ENCODE peak calls at places on chromosomes 1 and 21, in four cellular contexts. L, B, V and P are unnamed samples.

GRCh38 chr1:111454859-111455641 is 5.8 kb downstream of the ATP5PB start:
- DNase-seq in V (no peak), L (no peak), B (no peak), P (no peak)

GRCh38 chr1:16127676-16128337 is 28.1 kb downstream of the EPHA2 start:
- DNase-seq in V (no peak), B (no peak), L (no peak), P (no peak)

GRCh38 chr1:234111458-234112142 is 207.1 kb downstream of the SLC35F3 start:
- DNase-seq in V (no peak), B (no peak), L (no peak), P (no peak)

GRCh38 chr1:172658871-172659453 is at the start of gene FASLG:
- DNase-seq in V (no peak), B (no peak), L (no peak), P (no peak)

GRCh38 chr1:94025383-94026340 is 95.3 kb downstream of the ABCA4 start:
- DNase-seq in L (no peak), V (no peak), B (no peak), P (no peak)

GRCh38 chr1:234726359-234726836 is 116.4 kb upstream of the IRF2BP2 start:
- DNase-seq in V (no peak), B (no peak), L (no peak), P (no peak)

GRCh38 chr1:67880056-67880601 is 46.9 kb upstream of the GNG12 start:
- DNase-seq in B (peak), V (no peak), L (no peak), P (no peak)

GRCh38 chr1:16122916-16123315 is 33.0 kb downstream of the EPHA2 start:
- DNase-seq in B (peak), V (no peak), L (peak), P (peak)

GRCh38 chr1:59138402-59138801 is 158.5 kb upstream of the FGGY start:
- DNase-seq in B (no peak), L (no peak), V (no peak), P (no peak)

GRCh38 chr1:76503100-76503499 is 364.2 kb upstream of the ST6GALNAC5 start:
- DNase-seq in B (no peak), L (no peak), V (no peak), P (no peak)

GRCh38 chr1:90339822-90340221 is 344.9 kb downstream of the ZNF326 start:
- DNase-seq in B (no peak), L (no peak), V (no peak), P (no peak)

GRCh38 chr21:39556176-39556575 is 56.6 kb upstream of the B3GALT5 start:
- DNase-seq in V (no peak), L (no peak), B (no peak), P (no peak)

GRCh38 chr1:151716771-151717631 is at the start of gene CELF3:
- DNase-seq in B (no peak), L (no peak), V (no peak), P (no peak)

GRCh38 chr1:245765241-245766000 is 610.6 kb downstream of the KIF26B start:
- DNase-seq in V (no peak), L (no peak), B (peak), P (peak)